ENCODE peak calls at places on chromosomes 7 and 10, in ten cellular contexts. W is ovary; L is activated CD4-positive, alpha-beta T cell treated with anti-CD3 and anti-CD28 coated beads, Interleukin-2, amount 50 U/mL, for 48 hours; U is HCT116; D is kidney epithelial cell; N is effector memory CD8-positive, alpha-beta T cell; E is T1000; O is stimulated activated naive CD8-positive, alpha-beta T cell treated with anti-CD3 and anti-CD28 coated beads, Interleukin-15, amount 100 ng/mL, for 72 hours; F is stimulated activated naive CD4-positive, alpha-beta T cell; S is CD8-positive, alpha-beta T cell. R is an unnamed sample.

GRCh38 chr7:24654305-24654704 is 81.1 kb downstream of the PALS2 start:
- DNase-seq in E (no peak), D (no peak), W (no peak), U (no peak), S (no peak), L (no peak), O (no peak), N (no peak), F (no peak), R (no peak)

GRCh38 chr10:61329854-61330253 is 123.3 kb downstream of the TMEM26 start:
- DNase-seq in O (no peak), L (no peak), N (no peak), W (no peak), S (no peak), D (no peak), F (no peak), E (no peak), U (no peak), R (no peak)

GRCh38 chr7:148982596-148983219 is 45.6 kb downstream of the PDIA4 start:
- DNase-seq in U (no peak), N (no peak), E (no peak), F (peak; percentile 47), D (no peak), O (no peak), W (no peak), L (no peak), S (no peak), R (no peak)

GRCh38 chr7:14228341-14228740 is 238.9 kb upstream of the ETV1 start:
- DNase-seq in W (no peak), F (no peak), S (no peak), D (no peak), N (no peak), E (no peak), O (no peak), L (no peak), U (no peak), R (no peak)

GRCh38 chr7:1975179-1975578 is 257.6 kb downstream of the MAD1L1 start:
- DNase-seq in N (no peak), W (no peak), O (no peak), E (no peak), L (no peak), F (no peak), D (no peak), S (no peak), U (no peak), R (no peak)

GRCh38 chr7:158991824-158992621 is 135.7 kb downstream of the DYNC2I1 start:
- DNase-seq in E (no peak), U (no peak), W (no peak), O (no peak), D (no peak), N (no peak), F (peak; percentile 35), S (no peak), L (no peak), R (no peak)

GRCh38 chr10:6278519-6279120 is 75.9 kb downstream of the PFKFB3 start:
- DNase-seq in E (no peak), U (no peak), F (no peak), D (no peak), L (no peak), O (no peak), N (no peak), S (no peak), W (no peak), R (no peak)

GRCh38 chr7:156178857-156179256 is 366.6 kb upstream of the SHH start:
- DNase-seq in S (no peak), W (no peak), L (no peak), F (no peak), E (no peak), D (no peak), N (no peak), U (no peak), O (no peak), R (no peak)

GRCh38 chr7:120950026-120950538 is 495 bp upstream of the ING3 start:
- DNase-seq in S (no peak), U (no peak), F (no peak), D (no peak), E (no peak), N (no peak), L (no peak), W (no peak), O (no peak), R (no peak)

GRCh38 chr10:88442681-88443080 is 140.4 kb downstream of the RNLS start:
- DNase-seq in D (no peak), N (no peak), F (no peak), U (no peak), S (no peak), L (no peak), E (no peak), W (no peak), O (no peak), R (no peak)

GRCh38 chr10:49299816-49300139 is 808 bp downstream of the C10orf71 start:
- DNase-seq in S (no peak), O (no peak), D (no peak), L (no peak), W (no peak), N (no peak), F (no peak), E (no peak), U (no peak), R (no peak)

GRCh38 chr7:82559203-82559805 is 115.7 kb upstream of the CACNA2D1 start:
- DNase-seq in O (no peak), L (no peak), N (no peak), E (no peak), U (no peak), S (no peak), D (no peak), W (no peak), F (no peak), R (no peak)

GRCh38 chr7:46071076-46071475 is 150.0 kb upstream of the IGFBP3 start:
- DNase-seq in W (no peak), U (no peak), S (no peak), O (no peak), E (no peak), N (no peak), L (no peak), F (no peak), D (no peak), R (no peak)

GRCh38 chr10:110311357-110311949 is 6.7 kb upstream of the SMNDC1 start:
- DNase-seq in U (peak; percentile 80), W (peak; percentile 42), L (peak; percentile 50), D (no peak), N (no peak), O (no peak), S (peak; percentile 11), F (peak; percentile 27), E (no peak), R (no peak)

GRCh38 chr7:111853231-111853990 is 291.1 kb upstream of the IMMP2L start:
- DNase-seq in S (no peak), F (no peak), E (no peak), L (no peak), D (no peak), N (no peak), W (no peak), U (no peak), O (no peak), R (no peak)

GRCh38 chr10:70699659-70700174 is 27.4 kb downstream of the ADAMTS14 start:
- DNase-seq in U (no peak), D (peak; percentile 29), E (no peak), S (no peak), N (no peak), F (no peak), W (no peak), L (no peak), O (no peak), R (no peak)

GRCh38 chr10:52768114-52768532 is 4.5 kb downstream of the MBL2 start:
- DNase-seq in S (no peak), U (no peak), L (no peak), W (no peak), D (no peak), N (no peak), F (no peak), E (no peak), O (no peak), R (no peak)

GRCh38 chr10:102616071-102616770 is 28.1 kb upstream of the TRIM8 start:
- DNase-seq in F (no peak), E (no peak), N (no peak), L (no peak), D (no peak), W (no peak), O (no peak), U (no peak), S (no peak), R (peak; percentile 21)

GRCh38 chr7:116810267-116811116 is 51.9 kb upstream of the CAPZA2 start:
- DNase-seq in U (no peak), O (no peak), S (no peak), D (no peak), F (no peak), L (no peak), E (no peak), W (no peak), N (no peak), R (no peak)

GRCh38 chr7:159031135-159031701 is 113.4 kb downstream of the VIPR2 start:
- DNase-seq in N (no peak), D (no peak), U (no peak), L (no peak), E (no peak), F (no peak), S (no peak), W (peak; percentile 80), O (no peak), R (no peak)

GRCh38 chr10:75208177-75208576 is 2.4 kb upstream of the VDAC2 start:
- DNase-seq in U (no peak), W (no peak), D (no peak), L (no peak), N (no peak), O (no peak), S (no peak), F (no peak), E (no peak), R (no peak)

GRCh38 chr10:62627985-62628384 is 176.5 kb upstream of the ADO start:
- DNase-seq in S (no peak), U (no peak), D (no peak), W (no peak), F (no peak), N (no peak), E (no peak), L (no peak), O (no peak), R (no peak)

GRCh38 chr7:33243319-33243881 is 114.0 kb downstream of the BBS9 start:
- DNase-seq in S (no peak), D (no peak), U (peak; percentile 26), F (no peak), E (no peak), L (no peak), N (no peak), W (no peak), O (no peak), R (no peak)

GRCh38 chr7:87414400-87415188 is 60.9 kb downstream of the ABCB4 start:
- DNase-seq in F (no peak), L (no peak), N (no peak), S (no peak), D (peak; percentile 75), U (no peak), O (no peak), W (no peak), E (no peak), R (no peak)

GRCh38 chr10:18312385-18313145 is 172.3 kb downstream of the CACNB2 start:
- DNase-seq in N (no peak), U (peak; percentile 15), E (no peak), D (peak; percentile 21), W (peak; percentile 56), S (no peak), O (no peak), L (no peak), F (no peak), R (no peak)

GRCh38 chr7:133822816-133823552 is 304.2 kb upstream of the LRGUK start:
- DNase-seq in E (no peak), N (no peak), W (no peak), D (no peak), U (no peak), S (no peak), L (no peak), F (no peak), O (no peak), R (no peak)